ENCODE peak calls at places on chromosome 6, in five cellular contexts. H is HCT116, E is endothelial cell of umbilical vein, X is astrocyte, G is neural progenitor cell. D is an unnamed sample.
A peak's percentile ranks its signal among the peaks of the same experiment; 100 is the strongest.

GRCh38 chr6:106924699-106925523 is 49.6 kb downstream of the CD24 start:
- DNase-seq in X (no peak), G (no peak), H (no peak), E (no peak), D (no peak)

GRCh38 chr6:161169690-161170089 is 104.2 kb downstream of the AGPAT4 start:
- DNase-seq in H (no peak), G (no peak), E (peak; percentile 47), X (peak; percentile 75), D (no peak)

GRCh38 chr6:137647762-137648412 is 153.7 kb upstream of the OLIG3 start:
- DNase-seq in E (no peak), G (no peak), X (no peak), H (no peak), D (no peak)

GRCh38 chr6:39320370-39320984 is 2.0 kb downstream of the KCNK16 start:
- DNase-seq in E (no peak), H (no peak), X (no peak), G (no peak), D (no peak)

GRCh38 chr6:110949679-110950285 is 8.7 kb upstream of the GTF3C6 start:
- DNase-seq in G (no peak), H (peak; percentile 12), E (peak; percentile 41), X (no peak), D (no peak)

GRCh38 chr6:66179363-66179762 is 472.3 kb upstream of the EYS start:
- DNase-seq in E (no peak), G (no peak), X (no peak), H (no peak), D (no peak)

GRCh38 chr6:117542493-117542892 is 59.8 kb downstream of the GOPC start:
- DNase-seq in G (no peak), H (no peak), X (no peak), E (no peak), D (peak; percentile 26)

GRCh38 chr6:142796571-142796970 is 148.4 kb downstream of the HIVEP2 start:
- DNase-seq in H (no peak), G (no peak), E (no peak), X (peak; percentile 33), D (no peak)

GRCh38 chr6:143337201-143337949 is 113.1 kb downstream of the ADAT2 start:
- DNase-seq in E (peak; percentile 31), H (peak; percentile 18), X (no peak), G (peak; percentile 70), D (peak; percentile 52)

GRCh38 chr6:16752206-16752867 is 8.9 kb downstream of the ATXN1 start:
- DNase-seq in G (no peak), E (peak; percentile 91), H (no peak), X (peak; percentile 89), D (no peak)

GRCh38 chr6:162262466-162263196 is 464.9 kb downstream of the PRKN start:
- DNase-seq in G (peak; percentile 17), X (no peak), E (no peak), H (no peak), D (no peak)
- H3K4me2 ChIP-seq in G (no peak overlapping the region), X (no peak overlapping the region), E (no peak overlapping the region), H (no peak overlapping the region), D (no peak overlapping the region)

GRCh38 chr6:132445201-132445951 is 44.1 kb upstream of the MOXD1 start:
- DNase-seq in X (peak; percentile 94), G (no peak), H (no peak), E (no peak), D (peak; percentile 44)
- H3K4me2 ChIP-seq in X (peak overlapping the region; percentile 56), G (no peak overlapping the region), H (no peak overlapping the region), E (no peak overlapping the region), D (peak overlapping the region; percentile 25)

DNA sequence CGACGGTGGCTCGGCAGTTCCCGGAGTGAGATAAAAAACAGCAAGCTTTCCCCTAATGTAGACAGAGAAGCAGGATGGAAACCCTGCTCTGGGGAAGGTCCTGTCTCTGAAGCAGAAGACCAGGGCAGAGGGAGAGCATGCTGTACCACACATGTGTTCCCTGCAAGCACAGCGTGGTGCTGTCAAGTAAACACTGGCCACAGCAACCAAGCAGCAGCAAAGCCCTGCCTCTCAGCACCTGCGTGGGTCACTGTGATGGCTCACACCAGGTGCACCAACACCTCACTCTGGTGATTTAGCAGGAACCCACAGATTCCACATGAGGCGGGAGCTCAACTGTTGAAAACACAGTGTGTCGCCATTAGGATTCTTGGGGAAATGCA is 65.2 kb upstream of the TXNDC5 start:
- DNase-seq in G (no peak), H (no peak), E (no peak), X (no peak), D (no peak)
- H3K4me2 ChIP-seq in G (no peak overlapping the region), H (peak overlapping the region; percentile 67), E (peak overlapping the region; percentile 8), X (peak overlapping the region; percentile 75), D (no peak overlapping the region)

GRCh38 chr6:24879351-24879750 is 56.4 kb downstream of the RIPOR2 start:
- DNase-seq in H (no peak), G (no peak), E (no peak), X (no peak), D (no peak)
- H3K4me2 ChIP-seq in H (no peak overlapping the region), G (no peak overlapping the region), E (no peak overlapping the region), X (no peak overlapping the region), D (no peak overlapping the region)

DNA sequence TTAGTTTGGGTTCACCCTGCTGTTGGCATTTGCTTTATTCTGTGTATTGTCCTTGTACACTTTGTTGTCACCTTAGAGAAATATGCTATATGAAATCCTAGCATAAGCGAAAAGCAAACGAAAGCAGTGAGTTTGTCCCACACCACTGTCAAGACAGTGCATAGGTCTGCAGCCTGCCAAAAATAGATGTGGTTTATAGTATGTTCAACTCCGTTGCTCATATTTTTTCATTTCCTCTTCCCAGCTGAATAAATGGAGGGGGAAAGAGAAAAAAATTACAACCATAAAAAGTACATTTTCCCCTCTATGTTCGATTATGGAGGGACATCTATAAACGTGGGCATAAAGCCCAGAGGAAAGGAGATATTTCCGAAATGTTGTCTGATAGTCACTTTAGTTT is 25.8 kb downstream of the PRL start:
- DNase-seq in H (no peak), X (no peak), G (no peak), E (no peak), D (no peak)
- H3K4me2 ChIP-seq in H (no peak overlapping the region), X (no peak overlapping the region), G (peak overlapping the region; percentile 5), E (no peak overlapping the region), D (no peak overlapping the region)

D was measured in keratinocyte.